ENCODE peak calls at places on chromosomes 4 and X, in six cellular contexts. B, E, U, D, I and O are unnamed samples.

GRCh38 chr4:2902126-2902525 is 58.5 kb downstream of the ADD1 start:
- DNase-seq in B (no peak), D (peak; percentile 55), E (no peak), I (no peak), U (no peak), O (no peak)

GRCh38 chr4:153142700-153143438 is 61.4 kb upstream of the TRIM2 start:
- DNase-seq in B (peak; percentile 88), E (peak; percentile 74), D (peak; percentile 83), I (peak; percentile 80), U (peak; percentile 56), O (peak; percentile 14)

GRCh38 chr4:152996101-152996500 is 60.0 kb downstream of the FHDC1 start:
- DNase-seq in D (no peak), U (no peak), B (no peak), I (peak; percentile 42), E (peak; percentile 55), O (no peak)

GRCh38 chrX:98795636-98796035 is 1614.4 kb downstream of the PCDH19 start:
- DNase-seq in E (no peak), U (no peak), D (no peak), I (no peak), B (peak; percentile 1), O (no peak)

GRCh38 chrX:11435568-11435967 is 142.4 kb downstream of the AMELX start:
- DNase-seq in D (no peak), I (no peak), B (peak; percentile 88), U (no peak), E (no peak), O (no peak)

GRCh38 chr4:6278801-6279197 is 9.1 kb downstream of the WFS1 start:
- DNase-seq in I (no peak), D (no peak), B (no peak), E (peak; percentile 68), U (no peak), O (peak; percentile 71)

GRCh38 chr4:76187152-76187551 is 26.5 kb downstream of the SCARB2 start:
- DNase-seq in E (no peak), I (no peak), U (no peak), D (no peak), B (no peak), O (no peak)

GRCh38 chr4:159395693-159396092 is 292.8 kb downstream of the RAPGEF2 start:
- DNase-seq in U (no peak), E (no peak), I (no peak), D (no peak), B (peak; percentile 54), O (no peak)

GRCh38 chr4:127000090-127000489 is 632.7 kb upstream of the INTU start:
- DNase-seq in I (no peak), B (no peak), E (no peak), D (no peak), U (no peak), O (no peak)

GRCh38 chr4:121484633-121485032 is 103.8 kb upstream of the QRFPR start:
- DNase-seq in I (peak; percentile 26), U (no peak), B (peak; percentile 82), D (peak; percentile 68), E (no peak), O (no peak)

GRCh38 chr4:37822220-37822619 is 4.3 kb upstream of the PGM2 start:
- DNase-seq in E (no peak), I (no peak), U (no peak), D (peak; percentile 5), B (no peak), O (no peak)

GRCh38 chr4:3607690-3608514 is 75.7 kb upstream of the LRPAP1 start:
- DNase-seq in I (peak; percentile 4), U (no peak), E (no peak), B (no peak), D (peak; percentile 80), O (no peak)

GRCh38 chr4:107747748-107748486 is 27.9 kb upstream of the PAPSS1 start:
- DNase-seq in D (peak; percentile 95), U (no peak), E (no peak), B (no peak), I (peak; percentile 51), O (no peak)

GRCh38 chrX:41022579-41022978 is 62.7 kb upstream of the USP9X start:
- DNase-seq in D (no peak), I (peak; percentile 57), U (no peak), B (peak; percentile 47), E (no peak), O (no peak)

GRCh38 chr4:78293841-78294301 is 236.7 kb downstream of the FRAS1 start:
- DNase-seq in U (no peak), B (peak; percentile 89), E (no peak), I (peak; percentile 63), D (peak; percentile 3), O (no peak)

GRCh38 chr4:2333356-2333841 is 71.5 kb upstream of the MXD4 start:
- DNase-seq in E (peak; percentile 48), I (peak; percentile 37), D (no peak), U (no peak), B (no peak), O (peak; percentile 32)

GRCh38 chr4:144754562-144755410 is 108.8 kb downstream of the HHIP start:
- DNase-seq in B (peak; percentile 57), U (no peak), D (no peak), E (no peak), I (peak; percentile 13), O (no peak)

GRCh38 chr4:122643257-122643656 is 22.4 kb upstream of the IL21 start:
- DNase-seq in U (no peak), D (no peak), I (no peak), E (no peak), B (no peak), O (no peak)

GRCh38 chrX:96721398-96721797 is 36.8 kb downstream of the DIAPH2 start:
- DNase-seq in D (no peak), I (no peak), B (no peak), U (no peak), E (no peak), O (no peak)

GRCh38 chrX:9557508-9557907 is 92.7 kb downstream of the TBL1X start:
- DNase-seq in D (no peak), I (no peak), U (no peak), B (no peak), E (no peak), O (no peak)

GRCh38 chrX:118742176-118742575 is 14.8 kb downstream of the IL13RA1 start:
- DNase-seq in I (no peak), E (no peak), U (no peak), B (no peak), D (no peak), O (no peak)

GRCh38 chr4:185238261-185238681 is 28.9 kb downstream of the SNX25 start:
- DNase-seq in U (no peak), I (no peak), E (no peak), D (no peak), B (peak; percentile 88), O (no peak)

GRCh38 chr4:44425614-44426208 is 22.9 kb downstream of the KCTD8 start:
- DNase-seq in B (peak; percentile 21), E (no peak), D (peak; percentile 34), U (no peak), I (peak; percentile 47), O (no peak)

GRCh38 chr4:108247511-108248088 is 78.9 kb upstream of the LEF1 start:
- DNase-seq in I (peak; percentile 38), U (no peak), E (no peak), D (peak; percentile 91), B (no peak), O (no peak)

GRCh38 chr4:16205298-16206164 is 20.7 kb downstream of the TAPT1 start:
- DNase-seq in U (no peak), B (peak; percentile 58), I (peak; percentile 33), D (peak; percentile 60), E (no peak), O (peak; percentile 58)

GRCh38 chr4:184104419-184105101 is 113.1 kb downstream of the ENPP6 start:
- DNase-seq in E (no peak), U (no peak), D (no peak), B (no peak), I (no peak), O (no peak)

GRCh38 chr4:150009533-150009932 is 68.7 kb upstream of the DCLK2 start:
- DNase-seq in I (no peak), E (no peak), D (no peak), U (no peak), B (peak; percentile 25), O (no peak)

GRCh38 chr4:86359944-86360478 is at the start of gene MAPK10:
- DNase-seq in U (peak; percentile 20), E (peak; percentile 74), D (peak; percentile 91), I (no peak), B (peak; percentile 71), O (no peak)

GRCh38 chr4:146338512-146338911 is 124.2 kb downstream of the REELD1 start:
- DNase-seq in I (no peak), U (no peak), D (no peak), E (no peak), B (peak; percentile 20), O (no peak)

GRCh38 chrX:50586407-50586806 is 115.8 kb upstream of the DGKK start:
- DNase-seq in I (no peak), D (no peak), U (no peak), E (no peak), B (no peak), O (no peak)

GRCh38 chrX:115535844-115536243 is 25.1 kb upstream of the PLS3 start:
- DNase-seq in I (no peak), E (no peak), B (peak; percentile 7), U (no peak), D (no peak), O (no peak)

GRCh38 chr4:13159041-13159620 is 325.0 kb downstream of the RAB28 start:
- DNase-seq in E (no peak), D (no peak), I (peak; percentile 21), U (no peak), B (peak; percentile 51), O (no peak)

GRCh38 chr4:3447431-3448395 is 5.9 kb downstream of the HGFAC start:
- DNase-seq in U (no peak), B (no peak), D (no peak), E (no peak), I (no peak), O (no peak)

GRCh38 chr4:78069859-78070258 is 12.7 kb downstream of the FRAS1 start:
- DNase-seq in B (no peak), U (no peak), D (no peak), E (no peak), I (no peak), O (no peak)

GRCh38 chr4:10386044-10386443 is 71.2 kb downstream of the ZNF518B start:
- DNase-seq in U (no peak), I (no peak), B (no peak), E (no peak), D (no peak), O (no peak)

GRCh38 chrX:68183612-68184214 is 249.6 kb downstream of the OPHN1 start:
- DNase-seq in B (peak; percentile 51), E (no peak), D (no peak), I (peak; percentile 63), U (no peak), O (no peak)

GRCh38 chr4:119656342-119656741 is 27.7 kb upstream of the PDE5A start:
- DNase-seq in U (no peak), B (no peak), I (no peak), E (no peak), D (no peak), O (no peak)

GRCh38 chr4:17055788-17056187 is 157.3 kb upstream of the LDB2 start:
- DNase-seq in I (no peak), U (no peak), E (no peak), B (peak; percentile 95), D (no peak), O (no peak)